ENCODE peak calls at places on chromosome 2, in nine cellular contexts. K is adrenal gland; H is ovary; R is cardiac muscle cell; P is body of pancreas; A is mesendoderm; B is left lung; M is CD4-positive, alpha-beta T cell; U is neural progenitor cell. Y is an unnamed sample.
A peak's percentile ranks its signal among the peaks of the same experiment; 100 is the strongest.

GRCh38 chr2:7363906-7364305 is 446.7 kb downstream of the RNF144A start:
- DNase-seq in A (peak; percentile 47), B (no peak), H (no peak), R (no peak), P (no peak), U (peak; percentile 29), K (no peak), M (no peak), Y (no peak)

GRCh38 chr2:225317191-225317590 is 82.3 kb upstream of the NYAP2 start:
- DNase-seq in A (no peak), K (no peak), M (no peak), U (no peak), P (no peak), H (no peak), B (no peak), R (no peak), Y (no peak)

GRCh38 chr2:45773909-45774308 is 122.4 kb downstream of the PRKCE start:
- DNase-seq in B (peak; percentile 68), U (no peak), R (no peak), M (no peak), K (no peak), P (no peak), H (no peak), A (no peak), Y (no peak)

GRCh38 chr2:143717053-143717452 is 587.8 kb downstream of the ARHGAP15 start:
- DNase-seq in M (no peak), B (no peak), H (peak; percentile 28), A (no peak), U (no peak), R (no peak), K (no peak), P (peak; percentile 13), Y (no peak)

GRCh38 chr2:134020608-134021007 is 233.3 kb upstream of the MGAT5 start:
- DNase-seq in U (no peak), M (no peak), P (no peak), A (no peak), K (no peak), B (no peak), R (no peak), H (no peak), Y (no peak)

GRCh38 chr2:130828461-130828860 is 8.3 kb upstream of the ARHGEF4 start:
- DNase-seq in U (no peak), A (no peak), B (no peak), H (no peak), M (no peak), K (no peak), P (no peak), R (no peak), Y (no peak)

GRCh38 chr2:4174796-4175195 is 471.4 kb downstream of the DCDC2C start:
- DNase-seq in K (no peak), A (no peak), B (no peak), U (no peak), R (no peak), M (no peak), H (no peak), P (no peak), Y (no peak)

GRCh38 chr2:210264282-210264681 is 39.0 kb upstream of the ACADL start:
- DNase-seq in M (no peak), H (no peak), K (no peak), R (no peak), U (no peak), B (no peak), A (no peak), P (no peak), Y (no peak)

GRCh38 chr2:197113221-197113831 is 186.8 kb upstream of the PGAP1 start:
- DNase-seq in B (no peak), P (no peak), H (no peak), A (no peak), K (no peak), R (peak; percentile 42), M (no peak), U (peak; percentile 27), Y (no peak)

GRCh38 chr2:175567435-175568061 is 386.0 kb upstream of the ATP5MC3 start:
- DNase-seq in U (no peak), R (no peak), A (peak; percentile 30), P (no peak), M (no peak), B (no peak), K (no peak), H (no peak), Y (no peak)

GRCh38 chr2:139478191-139478914 is 698.2 kb upstream of the NXPH2 start:
- DNase-seq in M (no peak), B (no peak), A (no peak), U (no peak), R (no peak), P (no peak), K (no peak), H (no peak), Y (no peak)

GRCh38 chr2:46025683-46026082 is 271.5 kb upstream of the EPAS1 start:
- DNase-seq in M (no peak), A (no peak), P (peak; percentile 32), R (no peak), U (no peak), B (no peak), H (no peak), K (no peak), Y (no peak)

GRCh38 chr2:70941701-70942100 is 6.0 kb downstream of the ATP6V1B1 start:
- DNase-seq in A (no peak), H (no peak), M (no peak), U (no peak), K (no peak), P (no peak), B (no peak), R (no peak), Y (no peak)

GRCh38 chr2:9702604-9703084 is 71.8 kb upstream of the YWHAQ start:
- DNase-seq in K (no peak), H (no peak), P (no peak), M (no peak), U (no peak), R (no peak), A (no peak), B (no peak), Y (no peak)

GRCh38 chr2:111905990-111906735 is 7.8 kb downstream of the MERTK start:
- DNase-seq in U (peak; percentile 43), M (no peak), K (peak; percentile 36), R (no peak), H (no peak), A (peak; percentile 54), P (peak; percentile 28), B (no peak), Y (peak; percentile 18)

DNA sequence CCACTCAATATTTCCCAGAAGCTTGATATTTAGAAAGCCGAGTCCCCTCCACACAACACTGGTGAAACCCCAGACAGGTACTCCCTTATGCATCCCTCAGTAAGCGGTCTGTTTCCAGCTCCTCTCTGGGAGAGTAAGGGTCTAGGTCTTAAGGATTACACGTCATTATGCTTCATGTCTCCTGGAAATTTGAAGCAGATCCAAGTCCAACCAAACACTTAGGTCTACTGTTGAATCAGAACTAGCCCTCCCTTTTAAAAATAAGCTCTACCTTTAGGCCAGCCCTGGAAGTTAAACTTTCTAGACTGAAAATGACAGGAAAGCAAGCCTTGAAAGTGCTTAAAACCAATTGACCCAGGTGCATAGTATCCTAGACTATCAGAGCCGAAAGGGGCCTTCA is 1.5 kb upstream of the OST4 start:
- DNase-seq in B (no peak), U (no peak), H (no peak), P (no peak), M (no peak), R (no peak), K (no peak), A (no peak), Y (no peak)
- H3K27ac ChIP-seq in B (peak overlapping the region; percentile 85), U (no peak overlapping the region), H (peak overlapping the region; percentile 98), P (no peak overlapping the region), M (no peak overlapping the region), R (peak overlapping the region; percentile 100), K (peak overlapping the region; percentile 83), A (no peak overlapping the region), Y (no peak overlapping the region)

GRCh38 chr2:222752731-222753130 is 81.3 kb downstream of the MOGAT1 start:
- DNase-seq in K (no peak), A (peak; percentile 70), M (no peak), B (no peak), P (no peak), U (peak; percentile 95), R (peak; percentile 24), H (no peak), Y (no peak)
- H3K27ac ChIP-seq in K (no peak overlapping the region), A (no peak overlapping the region), M (no peak overlapping the region), B (no peak overlapping the region), P (no peak overlapping the region), U (peak overlapping the region; percentile 89), R (peak overlapping the region; percentile 86), H (peak overlapping the region; percentile 55), Y (no peak overlapping the region)

GRCh38 chr2:230472619-230473018 is 56.6 kb downstream of the SP100 start:
- DNase-seq in B (no peak), H (no peak), R (no peak), M (no peak), U (no peak), P (no peak), K (peak; percentile 62), A (no peak), Y (no peak)
- H3K27ac ChIP-seq in B (no peak overlapping the region), H (no peak overlapping the region), R (no peak overlapping the region), M (peak overlapping the region; percentile 27), U (no peak overlapping the region), P (no peak overlapping the region), K (no peak overlapping the region), A (no peak overlapping the region), Y (no peak overlapping the region)

GRCh38 chr2:204176306-204176705 is 239.7 kb downstream of the ICOS start:
- DNase-seq in R (no peak), A (no peak), M (no peak), U (no peak), B (no peak), K (no peak), P (no peak), H (no peak), Y (no peak)

GRCh38 chr2:204174034-204174433 is 237.5 kb downstream of the ICOS start:
- DNase-seq in P (no peak), R (no peak), B (no peak), A (no peak), U (no peak), K (no peak), H (no peak), M (no peak), Y (no peak)

GRCh38 chr2:204177977-204178522 is 241.5 kb downstream of the ICOS start:
- DNase-seq in K (peak; percentile 50), M (peak; percentile 48), U (peak; percentile 66), B (no peak), R (peak; percentile 19), P (peak; percentile 40), H (no peak), A (peak; percentile 67), Y (no peak)

GRCh38 chr2:204177251-204177976 is 240.9 kb downstream of the ICOS start:
- DNase-seq in K (no peak), B (no peak), M (no peak), U (no peak), A (no peak), H (no peak), R (no peak), P (no peak), Y (no peak)

DNA sequence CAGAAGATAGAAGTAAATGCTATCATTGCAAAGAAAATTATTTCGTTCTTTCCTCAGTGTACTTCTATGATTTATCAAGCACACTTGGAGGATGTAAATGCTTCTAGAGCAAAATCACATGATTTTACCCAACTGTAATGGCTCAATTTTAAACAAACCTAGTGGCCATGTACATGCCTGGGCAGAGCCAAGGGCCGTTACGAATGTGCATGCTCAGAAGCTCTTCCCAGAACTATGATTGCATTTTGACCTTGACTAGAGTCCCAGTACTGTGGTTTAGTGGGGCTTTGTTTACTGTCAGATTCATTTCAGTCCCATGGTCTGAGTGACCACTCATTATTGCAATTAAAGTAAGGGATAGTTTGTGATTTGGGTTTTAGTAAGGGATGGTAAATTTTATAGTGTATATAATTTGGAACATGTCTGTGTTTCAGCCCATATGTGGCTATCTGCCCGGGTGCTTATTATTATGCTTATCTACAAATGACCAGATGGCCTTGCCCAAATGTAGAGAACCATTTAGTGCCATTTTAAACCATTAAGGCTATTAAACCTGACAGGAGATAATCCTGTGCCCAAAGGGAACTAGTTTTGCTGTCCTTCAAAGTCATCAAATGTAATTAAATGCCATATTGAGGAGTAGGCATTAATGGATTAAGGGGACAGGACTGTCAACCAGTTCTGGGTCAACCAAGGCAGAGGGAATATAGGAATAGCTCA is 239.1 kb downstream of the ICOS start:
- DNase-seq in P (no peak), B (no peak), R (no peak), K (peak; percentile 27), A (no peak), H (no peak), U (no peak), M (no peak), Y (no peak)
- H3K27ac ChIP-seq in P (no peak overlapping the region), B (no peak overlapping the region), R (no peak overlapping the region), K (peak overlapping the region; percentile 22), A (no peak overlapping the region), H (no peak overlapping the region), U (no peak overlapping the region), M (no peak overlapping the region), Y (no peak overlapping the region)

Y was measured in caudate nucleus.